ENCODE peak calls at places on chromosomes 6 and 20, in nine cellular contexts. T is CD4-positive, CD25-positive, alpha-beta regulatory T cell; D is astrocyte of the cerebellum; O is Jurkat, Clone E6-1; M is cardiac fibroblast; Q is PC-9; S is dorsolateral prefrontal cortex; R is GM12865; B is fibroblast of lung. E is an unnamed sample.

GRCh38 chr20:19419420-19419819 is 207.0 kb downstream of the SLC24A3 start:
- DNase-seq in T (no peak), D (no peak), O (no peak), M (no peak), Q (no peak), S (no peak), R (no peak), B (no peak), E (no peak)

GRCh38 chr6:25280617-25280990 is 1.4 kb downstream of the CARMIL1 start:
- DNase-seq in T (no peak), D (no peak), O (no peak), M (peak; percentile 31), Q (no peak), S (no peak), R (no peak), B (peak; percentile 19), E (no peak)

GRCh38 chr6:26561533-26562466 is 23.6 kb downstream of the HMGN4 start:
- DNase-seq in T (no peak), D (no peak), O (no peak), M (no peak), Q (no peak), S (no peak), R (peak; percentile 69), B (no peak), E (no peak)

GRCh38 chr6:151215999-151216398 is 23.8 kb upstream of the AKAP12 start:
- DNase-seq in T (no peak), D (no peak), O (no peak), M (no peak), Q (no peak), S (no peak), R (no peak), B (no peak), E (no peak)

GRCh38 chr6:225121-225721 is 67.1 kb upstream of the DUSP22 start:
- DNase-seq in T (peak; percentile 80), D (no peak), O (no peak), M (peak; percentile 15), Q (no peak), S (no peak), R (peak; percentile 90), B (no peak), E (peak; percentile 81)

GRCh38 chr6:90294614-90294988 is 2.0 kb downstream of the BACH2 start:
- DNase-seq in T (peak; percentile 71), D (no peak), O (no peak), M (no peak), Q (no peak), S (no peak), R (peak; percentile 40), B (no peak), E (no peak)

GRCh38 chr6:107956586-107957164 is 1.3 kb downstream of the SEC63 start:
- DNase-seq in T (no peak), D (no peak), O (no peak), M (peak; percentile 64), Q (no peak), S (no peak), R (peak; percentile 19), B (peak; percentile 75), E (no peak)

GRCh38 chr6:166433096-166433495 is 50.4 kb upstream of the MPC1 start:
- DNase-seq in T (no peak), D (no peak), O (no peak), M (no peak), Q (no peak), S (no peak), R (no peak), B (no peak), E (no peak)

DNA sequence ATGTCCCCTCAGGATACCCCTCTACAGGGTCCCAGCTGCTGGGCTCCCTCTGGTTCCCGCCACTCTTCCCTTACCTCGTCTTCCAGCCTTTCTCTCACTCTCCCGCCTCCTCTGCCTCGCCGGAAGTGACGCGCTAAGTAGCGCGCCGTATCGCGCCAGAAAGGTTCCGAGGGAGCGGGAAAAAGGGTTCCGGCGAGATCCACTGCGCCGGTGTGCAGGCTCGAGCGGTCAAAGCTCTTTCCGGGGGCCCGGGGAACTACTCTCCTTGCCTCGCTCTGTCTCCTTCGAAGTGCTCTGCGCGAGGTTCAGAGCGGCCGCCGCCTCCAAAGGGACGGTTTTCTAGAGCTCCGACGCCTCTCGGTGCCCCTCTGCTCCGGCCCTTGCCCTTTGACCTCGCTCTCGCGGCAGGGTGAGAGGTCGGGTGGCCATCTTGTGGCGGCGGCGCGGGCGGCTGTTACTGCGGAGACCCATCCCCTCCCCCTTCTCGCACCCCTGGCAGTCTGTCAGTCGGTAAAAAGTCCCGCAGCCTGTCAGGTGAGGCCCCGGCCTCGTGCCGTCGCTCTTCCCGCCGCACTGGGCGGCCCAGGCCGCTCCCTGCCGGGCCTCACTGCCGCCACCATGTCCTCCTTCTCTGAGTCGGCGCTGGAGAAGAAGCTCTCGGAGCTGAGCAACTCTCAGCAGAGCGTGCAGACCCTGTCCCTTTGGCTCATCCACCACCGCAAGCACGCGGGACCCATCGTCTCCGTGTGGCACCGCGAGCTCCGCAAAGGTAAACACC is at the start of the genes RPRD1B and TTI1:
- DNase-seq in T (peak; percentile 93), D (peak; percentile 70), O (peak; percentile 86), M (peak; percentile 87), Q (peak; percentile 79), S (peak; percentile 81), R (peak; percentile 89), B (peak; percentile 87), E (peak; percentile 94)
- H3K4me3 ChIP-seq in T (peak within 1 kb of the TSS; percentile 93), D (peak within 1 kb of the TSS; percentile 83), O (peak within 1 kb of the TSS; percentile 98), M (peak within 1 kb of the TSS; percentile 93), Q (peak within 1 kb of the TSS; percentile 84), S (peak within 1 kb of the TSS; percentile 99), R (peak within 1 kb of the TSS; percentile 65), B (peak within 1 kb of the TSS; percentile 95), E (peak within 1 kb of the TSS; percentile 82)

GRCh38 chr6:152371775-152372174 is 265.4 kb downstream of the SYNE1 start:
- DNase-seq in T (no peak), D (no peak), O (no peak), M (no peak), Q (no peak), S (no peak), R (no peak), B (no peak), E (no peak)

GRCh38 chr6:152364846-152365245 is 272.3 kb downstream of the SYNE1 start:
- DNase-seq in T (no peak), D (no peak), O (no peak), M (no peak), Q (no peak), S (no peak), R (no peak), B (no peak), E (no peak)

GRCh38 chr6:152372945-152373344 is 264.2 kb downstream of the SYNE1 start:
- DNase-seq in T (no peak), D (no peak), O (no peak), M (no peak), Q (no peak), S (no peak), R (no peak), B (no peak), E (no peak)

DNA sequence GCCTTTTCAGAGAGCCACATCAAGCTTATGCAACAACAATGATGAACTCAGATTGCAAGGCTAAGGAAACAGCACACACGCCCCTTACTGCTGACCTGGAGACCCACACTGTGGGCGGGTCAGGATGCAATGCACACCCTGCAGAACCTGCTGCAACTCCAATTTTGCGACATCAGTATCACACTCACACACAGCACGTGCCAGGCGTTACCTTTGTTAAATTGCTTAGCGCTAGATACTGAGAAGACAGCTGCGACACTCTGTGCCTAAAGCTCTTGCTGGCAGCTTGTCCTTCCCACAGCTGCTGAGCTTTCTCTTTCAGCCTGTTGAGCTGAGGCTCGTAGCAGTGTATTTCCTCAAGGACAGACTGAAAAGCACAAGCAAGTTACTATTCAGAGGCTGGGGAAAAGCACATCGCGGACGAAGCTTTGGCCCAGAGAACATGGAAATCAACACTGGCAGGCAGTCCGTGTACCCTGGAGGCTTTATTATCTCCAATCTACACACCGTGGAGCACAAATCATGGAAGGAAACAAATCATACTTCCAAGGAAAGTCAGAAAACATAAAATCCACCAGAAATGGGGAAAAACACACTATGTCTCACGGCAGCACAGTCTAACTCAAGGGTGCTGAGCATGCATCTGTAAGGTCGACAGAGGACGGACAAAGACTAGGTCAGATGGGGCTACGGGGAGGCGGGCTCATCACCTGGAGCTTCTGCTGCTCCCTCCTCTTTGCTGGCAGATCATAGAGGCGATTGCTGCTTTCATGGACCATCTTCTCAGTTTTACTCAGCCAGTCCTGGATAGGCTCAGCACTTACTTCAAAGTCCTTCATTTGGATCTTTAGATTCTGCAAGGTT is 268.2 kb downstream of the SYNE1 start:
- DNase-seq in T (no peak), D (no peak), O (no peak), M (peak; percentile 50), Q (no peak), S (peak; percentile 50), R (no peak), B (peak; percentile 71), E (no peak)
- H3K4me3 ChIP-seq in T (no peak overlapping the region), D (no peak overlapping the region), O (no peak overlapping the region), M (no peak overlapping the region), Q (no peak overlapping the region), S (peak overlapping the region; percentile 5), R (no peak overlapping the region), B (peak overlapping the region; percentile 24), E (no peak overlapping the region)

DNA sequence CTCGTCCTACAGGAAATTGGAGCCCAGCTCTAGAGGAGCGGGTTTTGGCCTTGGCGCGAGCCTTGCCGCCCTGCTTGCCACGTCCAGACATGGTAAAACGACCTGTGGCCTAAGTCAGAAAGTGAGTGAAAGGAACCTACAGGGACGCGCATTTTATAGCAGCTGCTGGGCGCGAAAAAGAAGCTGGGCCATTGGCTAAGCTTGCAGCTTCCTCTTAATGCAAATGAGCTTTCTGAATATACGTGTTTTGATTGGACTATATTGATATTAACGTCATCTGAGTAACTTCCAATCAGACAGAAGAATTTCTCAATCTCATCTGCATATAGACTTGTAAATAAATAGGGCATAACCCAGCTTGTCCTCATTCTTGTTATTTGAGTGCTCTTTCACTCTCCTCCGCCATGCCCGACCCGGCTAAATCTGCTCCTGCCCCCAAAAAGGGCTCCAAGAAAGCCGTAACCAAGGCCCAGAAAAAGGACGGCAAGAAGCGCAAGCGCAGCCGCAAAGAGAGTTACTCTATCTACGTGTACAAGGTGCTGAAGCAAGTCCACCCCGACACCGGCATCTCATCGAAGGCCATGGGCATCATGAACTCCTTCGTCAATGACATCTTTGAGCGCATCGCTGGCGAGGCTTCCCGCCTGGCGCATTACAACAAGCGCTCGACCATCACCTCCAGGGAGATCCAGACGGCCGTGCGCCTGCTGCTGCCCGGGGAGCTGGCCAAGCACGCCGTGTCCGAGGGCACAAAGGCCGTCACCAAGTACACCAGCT is 18.9 kb downstream of the OR2B2 start:
- DNase-seq in T (peak; percentile 97), D (peak; percentile 94), O (peak; percentile 99), M (peak; percentile 98), Q (peak; percentile 99), S (peak; percentile 71), R (peak; percentile 99), B (peak; percentile 99), E (no peak)
- H3K4me3 ChIP-seq in T (peak overlapping the region; percentile 99), D (peak overlapping the region; percentile 79), O (peak overlapping the region; percentile 82), M (peak overlapping the region; percentile 78), Q (peak overlapping the region; percentile 80), S (peak overlapping the region; percentile 69), R (peak overlapping the region; percentile 74), B (peak overlapping the region; percentile 97), E (peak overlapping the region; percentile 66)

GRCh38 chr6:31204751-31205145 is 34.3 kb upstream of the POU5F1 start:
- DNase-seq in T (no peak), D (no peak), O (no peak), M (peak; percentile 38), Q (no peak), S (no peak), R (no peak), B (no peak), E (no peak)

GRCh38 chr6:31205638-31206037 is 35.2 kb upstream of the POU5F1 start:
- DNase-seq in T (no peak), D (no peak), O (no peak), M (no peak), Q (no peak), S (no peak), R (no peak), B (no peak), E (no peak)

GRCh38 chr6:31208506-31208905 is 38.0 kb upstream of the POU5F1 start:
- DNase-seq in T (no peak), D (no peak), O (no peak), M (no peak), Q (no peak), S (no peak), R (no peak), B (no peak), E (no peak)

GRCh38 chr6:31202259-31203166 is 32.0 kb upstream of the POU5F1 start:
- DNase-seq in T (no peak), D (no peak), O (no peak), M (no peak), Q (peak; percentile 62), S (no peak), R (peak; percentile 49), B (no peak), E (no peak)

GRCh38 chr6:31203345-31203979 is 33.0 kb upstream of the POU5F1 start:
- DNase-seq in T (peak; percentile 80), D (no peak), O (peak; percentile 54), M (peak; percentile 85), Q (peak; percentile 98), S (no peak), R (peak; percentile 90), B (peak; percentile 58), E (no peak)
- H3K4me3 ChIP-seq in T (peak overlapping the region; percentile 97), D (peak overlapping the region; percentile 2), O (peak overlapping the region; percentile 52), M (no peak overlapping the region), Q (peak overlapping the region; percentile 52), S (peak overlapping the region; percentile 44), R (peak overlapping the region; percentile 52), B (peak overlapping the region; percentile 57), E (peak overlapping the region; percentile 51)